ENCODE peak calls at places on chromosomes 3 and 15, in four cellular contexts. U is H1, N is HepG2, Z is GM12878. B is an unnamed sample.

GRCh38 chr15:43769584-43770228 is 7.1 kb downstream of the ELL3 start:
- DNase-seq in Z (no peak), U (peak), N (peak), B (no peak)

GRCh38 chr15:38041576-38041975 is 107.1 kb downstream of the TMCO5A start:
- DNase-seq in N (no peak), U (no peak), Z (no peak), B (no peak)

GRCh38 chr15:68449389-68449788 is 17.4 kb upstream of the ITGA11 start:
- DNase-seq in U (no peak), N (no peak), Z (no peak), B (no peak)

GRCh38 chr3:160677459-160677901 is 520 bp downstream of the ARL14 start:
- DNase-seq in Z (no peak), U (no peak), N (no peak), B (no peak)

GRCh38 chr15:75042730-75043508 is 19.5 kb downstream of the PPCDC start:
- DNase-seq in U (no peak), N (peak), Z (peak), B (no peak)

GRCh38 chr15:68330911-68331310 is 53.4 kb downstream of the FEM1B start:
- DNase-seq in N (no peak), Z (no peak), U (no peak), B (peak)

GRCh38 chr3:149771652-149772271 is 19.5 kb upstream of the COMMD2 start:
- DNase-seq in N (peak), Z (no peak), U (no peak), B (peak)

GRCh38 chr15:52143862-52144261 is 31.3 kb upstream of the BCL2L10 start:
- DNase-seq in N (peak), Z (no peak), U (no peak), B (peak)

GRCh38 chr3:16720367-16720766 is 115.1 kb upstream of the DAZL start:
- DNase-seq in N (no peak), Z (no peak), U (no peak), B (no peak)

GRCh38 chr3:45980229-45980813 is 15.3 kb downstream of the FYCO1 start:
- DNase-seq in Z (no peak), U (no peak), N (no peak), B (no peak)

GRCh38 chr15:68536331-68537095 is 42.3 kb upstream of the CORO2B start:
- DNase-seq in Z (no peak), N (no peak), U (no peak), B (no peak)

GRCh38 chr15:57510647-57511046 is 81.1 kb upstream of the MYZAP start:
- DNase-seq in Z (no peak), N (no peak), U (no peak), B (no peak)

GRCh38 chr3:49609815-49610214 is 55.5 kb downstream of the BSN start:
- DNase-seq in Z (no peak), N (no peak), U (no peak), B (no peak)

GRCh38 chr3:15875016-15875689 is 77.4 kb upstream of the ANKRD28 start:
- DNase-seq in Z (no peak), U (no peak), N (no peak), B (no peak)

GRCh38 chr15:52727825-52728224 is 48.6 kb upstream of the ATOSA start:
- DNase-seq in N (no peak), U (no peak), Z (no peak), B (no peak)

GRCh38 chr15:81531971-81532370 is 158.0 kb upstream of the TMC3 start:
- DNase-seq in N (no peak), Z (no peak), U (no peak), B (no peak)

GRCh38 chr3:31522152-31522551 is 10.6 kb upstream of the STT3B start:
- DNase-seq in Z (no peak), U (no peak), N (no peak), B (no peak)

GRCh38 chr3:141239551-141240281 is 8.1 kb downstream of the PXYLP1 start:
- DNase-seq in U (no peak), Z (no peak), N (no peak), B (no peak)

DNA sequence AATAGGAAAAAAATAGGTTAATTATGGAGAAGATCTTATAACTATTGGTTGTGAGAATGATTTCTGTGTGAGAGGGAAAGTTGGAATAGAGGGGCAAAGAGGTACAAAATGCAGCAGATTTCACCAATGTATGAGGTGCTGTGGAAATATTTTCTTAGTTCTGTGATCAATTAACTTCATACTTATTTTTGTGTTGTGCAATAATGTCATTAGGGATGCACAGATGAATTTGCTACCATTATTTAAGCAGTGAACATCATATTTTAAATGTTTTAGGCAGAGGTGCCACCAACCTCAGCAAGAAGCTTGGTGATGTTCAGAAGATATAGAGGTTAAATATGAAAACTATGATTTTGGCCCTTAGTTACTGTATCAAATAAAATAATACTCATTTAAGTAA is 21.6 kb downstream of the MBNL1 start:
- DNase-seq in N (no peak), Z (no peak), U (no peak), B (no peak)
- H3K9ac ChIP-seq in N (no peak), Z (no peak), U (no peak), B (no peak)

DNA sequence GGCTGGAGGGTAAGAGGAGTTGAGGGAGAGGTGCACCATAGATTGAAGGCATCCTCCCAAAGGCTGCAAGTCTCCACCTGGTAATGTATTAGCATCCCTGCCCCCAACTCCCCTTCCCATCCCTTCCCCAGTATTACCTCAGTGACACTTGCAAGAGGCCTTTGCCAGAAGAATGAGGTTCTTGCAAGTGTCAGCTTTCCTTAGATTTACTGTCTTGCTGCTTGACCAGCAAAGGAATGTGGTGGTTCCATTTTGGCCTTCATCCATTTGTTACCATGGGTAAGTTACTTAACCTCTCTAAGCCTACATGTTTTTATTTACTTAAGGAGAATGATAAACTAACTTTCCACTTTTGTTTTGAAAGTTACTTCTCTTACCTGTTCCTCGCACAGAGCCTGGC is 108.9 kb downstream of the LRTM1 start:
- DNase-seq in N (no peak), U (no peak), Z (no peak), B (no peak)
- TF ChIP-seq SUZ12 in N (no peak), U (no peak), Z (no peak), B (no peak)

DNA sequence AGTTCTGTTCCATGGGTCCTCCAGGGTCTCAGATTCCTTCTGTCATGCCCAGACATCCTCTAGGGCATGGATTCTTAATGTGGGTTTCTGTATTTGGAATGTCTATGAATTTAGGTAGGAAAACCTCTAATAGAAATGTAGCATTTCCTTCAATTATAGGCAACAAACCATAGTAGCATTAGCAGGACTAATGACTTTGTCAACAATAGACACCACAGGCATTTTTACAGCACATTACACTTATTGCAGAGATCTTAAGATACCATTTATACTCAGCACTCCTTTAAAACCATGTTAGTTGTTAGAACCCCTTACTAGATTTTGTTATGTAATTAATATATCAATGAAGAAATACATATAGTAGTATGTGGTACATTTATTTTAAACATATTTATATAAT is 77.8 kb upstream of the TBC1D5 start:
- DNase-seq in N (no peak), U (no peak), Z (no peak), B (no peak)
- H3K9ac ChIP-seq in N (no peak), U (no peak), Z (no peak), B (no peak)

GRCh38 chr3:12691733-12692132 is 27.8 kb upstream of the RAF1 start:
- DNase-seq in U (no peak), Z (no peak), N (no peak), B (no peak)
- TF ChIP-seq SUZ12 in U (no peak), Z (no peak), N (no peak), B (no peak)

GRCh38 chr3:125633767-125634166 is 38.5 kb upstream of the OSBPL11 start:
- DNase-seq in U (no peak), N (no peak), Z (no peak), B (no peak)

GRCh38 chr3:125632597-125632996 is 37.3 kb upstream of the OSBPL11 start:
- DNase-seq in Z (no peak), N (no peak), U (no peak), B (no peak)

DNA sequence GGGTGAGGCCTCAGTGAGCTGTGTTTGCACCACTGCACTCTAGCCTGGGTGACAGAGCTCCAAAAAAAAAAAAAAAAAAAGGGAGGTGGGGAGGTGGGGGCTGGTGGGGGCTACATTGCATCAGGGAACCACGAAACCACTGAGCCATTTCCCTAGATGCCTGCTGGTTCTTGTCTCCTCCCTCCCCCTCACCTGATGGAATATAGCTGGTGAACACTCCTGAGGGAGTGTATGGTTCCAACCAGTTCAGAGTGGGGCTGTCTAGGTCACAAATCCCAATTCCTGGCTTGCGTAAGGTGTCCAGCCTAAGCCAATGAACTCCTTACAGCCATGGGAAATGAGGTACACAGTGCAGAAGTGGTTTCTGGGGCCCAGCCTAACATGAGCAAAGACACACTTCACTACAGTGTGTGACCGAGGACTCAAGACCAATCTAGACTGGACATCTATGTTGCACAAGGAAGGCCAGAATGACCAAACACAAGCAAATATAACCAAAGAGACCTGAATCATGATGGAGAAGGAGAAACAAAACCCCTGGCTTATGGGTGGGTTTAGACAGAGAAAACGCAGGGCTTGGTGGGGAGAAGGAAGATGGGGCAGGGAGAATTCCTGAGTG is 39.2 kb upstream of the OSBPL11 start:
- DNase-seq in N (no peak), U (no peak), Z (no peak), B (no peak)
- H3K9ac ChIP-seq in N (no peak), U (no peak), Z (no peak), B (no peak)